ENCODE peak calls at places on chromosome 15, in five cellular contexts. One of them, this sample, is unnamed.

GRCh38 chr15:71151061-71151460 is 35.8 kb downstream of the THSD4 start:
- DNase-seq in heart left ventricle: no peak
- DNase-seq in uterus: no peak
- DNase-seq in kidney: no peak
- DNase-seq in psoas muscle: no peak
- DNase-seq in this sample: no peak

GRCh38 chr15:89419370-89419984 is 76.9 kb downstream of the RHCG start:
- DNase-seq in heart left ventricle: peak; percentile 41
- DNase-seq in uterus: no peak
- DNase-seq in psoas muscle: peak; percentile 61
- DNase-seq in kidney: no peak
- DNase-seq in this sample: no peak

GRCh38 chr15:47340576-47340920 is 376.8 kb upstream of the SEMA6D start:
- DNase-seq in uterus: no peak
- DNase-seq in kidney: no peak
- DNase-seq in heart left ventricle: no peak
- DNase-seq in psoas muscle: no peak
- DNase-seq in this sample: no peak

GRCh38 chr15:66565731-66566130 is at the start of gene LCTL:
- DNase-seq in heart left ventricle: no peak
- DNase-seq in uterus: no peak
- DNase-seq in psoas muscle: no peak
- DNase-seq in kidney: no peak
- DNase-seq in this sample: peak; percentile 37

GRCh38 chr15:36133686-36134085 is 445.7 kb upstream of the CDIN1 start:
- DNase-seq in uterus: no peak
- DNase-seq in kidney: no peak
- DNase-seq in psoas muscle: no peak
- DNase-seq in heart left ventricle: no peak
- DNase-seq in this sample: no peak

GRCh38 chr15:60795889-60796288 is 316.9 kb upstream of the ICE2 start:
- DNase-seq in heart left ventricle: no peak
- DNase-seq in uterus: no peak
- DNase-seq in psoas muscle: no peak
- DNase-seq in kidney: no peak
- DNase-seq in this sample: no peak

GRCh38 chr15:56957812-56958406 is 39.5 kb downstream of the TCF12 start:
- DNase-seq in uterus: no peak
- DNase-seq in psoas muscle: no peak
- DNase-seq in kidney: no peak
- DNase-seq in heart left ventricle: no peak
- DNase-seq in this sample: no peak

GRCh38 chr15:22980189-22981136 is at the start of gene CYFIP1:
- DNase-seq in uterus: peak; percentile 85
- DNase-seq in heart left ventricle: peak; percentile 92
- DNase-seq in psoas muscle: peak; percentile 91
- DNase-seq in kidney: peak; percentile 96
- DNase-seq in this sample: peak; percentile 95

GRCh38 chr15:48090666-48091065 is 30.1 kb upstream of the SLC24A5 start:
- DNase-seq in kidney: no peak
- DNase-seq in heart left ventricle: no peak
- DNase-seq in psoas muscle: no peak
- DNase-seq in uterus: no peak
- DNase-seq in this sample: no peak

GRCh38 chr15:90266485-90266884 is 1.0 kb downstream of the NGRN start:
- DNase-seq in uterus: no peak
- DNase-seq in heart left ventricle: no peak
- DNase-seq in kidney: no peak
- DNase-seq in psoas muscle: no peak
- DNase-seq in this sample: peak; percentile 54

GRCh38 chr15:37058316-37058985 is 41.9 kb downstream of the MEIS2 start:
- DNase-seq in kidney: no peak
- DNase-seq in psoas muscle: no peak
- DNase-seq in uterus: no peak
- DNase-seq in heart left ventricle: no peak
- DNase-seq in this sample: no peak

GRCh38 chr15:99057697-99058420 is 47.0 kb upstream of the SYNM start:
- DNase-seq in psoas muscle: peak; percentile 62
- DNase-seq in uterus: peak; percentile 39
- DNase-seq in kidney: no peak
- DNase-seq in heart left ventricle: peak; percentile 70
- DNase-seq in this sample: no peak

GRCh38 chr15:49199666-49200065 is 29.6 kb downstream of the GALK2 start:
- DNase-seq in heart left ventricle: no peak
- DNase-seq in psoas muscle: no peak
- DNase-seq in uterus: no peak
- DNase-seq in kidney: no peak
- DNase-seq in this sample: no peak

GRCh38 chr15:52112203-52112750 is 298 bp downstream of the BCL2L10 start:
- DNase-seq in uterus: no peak
- DNase-seq in psoas muscle: no peak
- DNase-seq in heart left ventricle: no peak
- DNase-seq in kidney: peak; percentile 79
- DNase-seq in this sample: peak; percentile 73

GRCh38 chr15:67105065-67105951 is 39.9 kb downstream of the SMAD3 start:
- DNase-seq in heart left ventricle: peak; percentile 64
- DNase-seq in psoas muscle: peak; percentile 71
- DNase-seq in kidney: peak; percentile 83
- DNase-seq in uterus: peak; percentile 69
- DNase-seq in this sample: no peak

GRCh38 chr15:43880406-43881184 is 53.8 kb downstream of the WDR76 start:
- DNase-seq in uterus: no peak
- DNase-seq in psoas muscle: no peak
- DNase-seq in heart left ventricle: no peak
- DNase-seq in kidney: peak; percentile 12
- DNase-seq in this sample: no peak

GRCh38 chr15:41797194-41797593 is 22.9 kb downstream of the MAPKBP1 start:
- DNase-seq in heart left ventricle: no peak
- DNase-seq in kidney: no peak
- DNase-seq in psoas muscle: no peak
- DNase-seq in uterus: no peak
- DNase-seq in this sample: no peak

GRCh38 chr15:39403674-39404117 is 177.2 kb upstream of the THBS1 start:
- DNase-seq in heart left ventricle: no peak
- DNase-seq in kidney: no peak
- DNase-seq in psoas muscle: no peak
- DNase-seq in uterus: no peak
- DNase-seq in this sample: no peak

GRCh38 chr15:47737424-47737823 is 20.1 kb downstream of the SEMA6D start:
- DNase-seq in kidney: no peak
- DNase-seq in heart left ventricle: no peak
- DNase-seq in psoas muscle: no peak
- DNase-seq in uterus: no peak
- DNase-seq in this sample: no peak

GRCh38 chr15:67587754-67588153 is 45.3 kb downstream of the MAP2K5 start:
- DNase-seq in psoas muscle: no peak
- DNase-seq in uterus: no peak
- DNase-seq in heart left ventricle: no peak
- DNase-seq in kidney: no peak
- DNase-seq in this sample: no peak

GRCh38 chr15:73955326-73955725 is 29.1 kb downstream of the LOXL1 start:
- DNase-seq in heart left ventricle: no peak
- DNase-seq in psoas muscle: no peak
- DNase-seq in kidney: peak; percentile 48
- DNase-seq in uterus: no peak
- DNase-seq in this sample: peak; percentile 16
- H3K4me1 ChIP-seq in heart left ventricle: peaks cover 9% of the 10 kb centered on the region
- H3K4me1 ChIP-seq in psoas muscle: peaks cover 15% of the 10 kb centered on the region
- H3K4me1 ChIP-seq in kidney: peaks cover 10% of the 10 kb centered on the region
- H3K4me1 ChIP-seq in uterus: peaks cover 13% of the 10 kb centered on the region
- H3K4me1 ChIP-seq in this sample: peaks cover 27% of the 10 kb centered on the region

GRCh38 chr15:92914103-92914499 is 14.0 kb downstream of the CHD2 start:
- DNase-seq in kidney: no peak
- DNase-seq in psoas muscle: no peak
- DNase-seq in heart left ventricle: no peak
- DNase-seq in uterus: no peak
- DNase-seq in this sample: no peak

GRCh38 chr15:92915766-92916435 is 15.8 kb downstream of the CHD2 start:
- DNase-seq in kidney: no peak
- DNase-seq in psoas muscle: no peak
- DNase-seq in uterus: no peak
- DNase-seq in heart left ventricle: no peak
- DNase-seq in this sample: no peak

GRCh38 chr15:92910451-92910850 is 10.3 kb downstream of the CHD2 start:
- DNase-seq in psoas muscle: no peak
- DNase-seq in uterus: no peak
- DNase-seq in heart left ventricle: no peak
- DNase-seq in kidney: no peak
- DNase-seq in this sample: no peak

GRCh38 chr15:92917606-92918407 is 17.7 kb downstream of the CHD2 start:
- DNase-seq in heart left ventricle: peak; percentile 92
- DNase-seq in uterus: peak; percentile 98
- DNase-seq in kidney: peak; percentile 94
- DNase-seq in psoas muscle: peak; percentile 94
- DNase-seq in this sample: peak; percentile 90

DNA sequence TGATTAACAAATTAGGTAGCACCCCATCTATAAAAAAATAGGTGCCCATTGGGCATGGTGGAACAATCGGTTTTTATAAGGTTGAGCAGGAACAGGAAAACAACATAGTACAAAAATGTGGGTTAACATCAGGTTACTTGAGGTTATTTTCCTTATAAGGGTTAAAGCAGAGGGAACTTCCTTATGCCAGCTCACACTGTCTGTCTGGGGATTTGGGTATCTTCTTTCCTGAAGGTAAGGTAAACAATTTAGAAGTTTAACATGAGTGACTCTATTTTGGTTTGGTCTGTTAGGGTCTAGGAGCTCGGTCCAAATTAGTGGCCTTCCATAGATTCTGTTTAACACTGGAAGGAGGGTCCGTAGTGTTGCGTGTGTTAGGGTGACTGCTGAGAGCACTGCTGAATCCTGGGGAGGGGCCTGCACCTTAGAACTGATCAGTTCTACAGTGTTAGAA is 14.7 kb downstream of the CHD2 start:
- DNase-seq in heart left ventricle: no peak
- DNase-seq in uterus: no peak
- DNase-seq in psoas muscle: no peak
- DNase-seq in kidney: no peak
- DNase-seq in this sample: no peak
- H3K4me3 ChIP-seq in heart left ventricle: no peak overlapping the region
- H3K4me3 ChIP-seq in uterus: no peak overlapping the region
- H3K4me3 ChIP-seq in psoas muscle: peak overlapping the region; percentile 1
- H3K4me3 ChIP-seq in kidney: peak overlapping the region; percentile 24
- H3K4me3 ChIP-seq in this sample: peak overlapping the region; percentile 2

GRCh38 chr15:80431635-80432034 is 27.5 kb downstream of the ARNT2 start:
- DNase-seq in heart left ventricle: no peak
- DNase-seq in uterus: no peak
- DNase-seq in psoas muscle: no peak
- DNase-seq in kidney: no peak
- DNase-seq in this sample: no peak
- TF ChIP-seq CTCF in heart left ventricle: no peak
- TF ChIP-seq CTCF in uterus: no peak
- TF ChIP-seq CTCF in psoas muscle: no peak
- TF ChIP-seq CTCF in kidney: no peak
- TF ChIP-seq CTCF in this sample: no peak

GRCh38 chr15:63054985-63055384 is 12.4 kb downstream of the TPM1 start:
- DNase-seq in uterus: no peak
- DNase-seq in psoas muscle: no peak
- DNase-seq in heart left ventricle: no peak
- DNase-seq in kidney: no peak
- DNase-seq in this sample: no peak

GRCh38 chr15:63051701-63052066 is 9.1 kb downstream of the TPM1 start:
- DNase-seq in heart left ventricle: no peak
- DNase-seq in uterus: no peak
- DNase-seq in kidney: no peak
- DNase-seq in psoas muscle: no peak
- DNase-seq in this sample: no peak

GRCh38 chr15:63052128-63052826 is 9.7 kb downstream of the TPM1 start:
- DNase-seq in psoas muscle: no peak
- DNase-seq in heart left ventricle: no peak
- DNase-seq in uterus: no peak
- DNase-seq in kidney: no peak
- DNase-seq in this sample: no peak

GRCh38 chr15:63054281-63054683 is 11.7 kb downstream of the TPM1 start:
- DNase-seq in uterus: no peak
- DNase-seq in psoas muscle: no peak
- DNase-seq in kidney: no peak
- DNase-seq in heart left ventricle: no peak
- DNase-seq in this sample: no peak

GRCh38 chr15:63052961-63053698 is 10.6 kb downstream of the TPM1 start:
- DNase-seq in psoas muscle: peak; percentile 81
- DNase-seq in uterus: peak; percentile 81
- DNase-seq in heart left ventricle: peak; percentile 84
- DNase-seq in kidney: peak; percentile 81
- DNase-seq in this sample: no peak
- H3K4me1 ChIP-seq in psoas muscle: peaks cover 67% of the 10 kb centered on the region
- H3K4me1 ChIP-seq in uterus: peaks cover 34% of the 10 kb centered on the region
- H3K4me1 ChIP-seq in heart left ventricle: peaks cover 56% of the 10 kb centered on the region
- H3K4me1 ChIP-seq in kidney: peaks cover 45% of the 10 kb centered on the region
- H3K4me1 ChIP-seq in this sample: peaks cover 75% of the 10 kb centered on the region

GRCh38 chr15:81183403-81183760 is 13.3 kb upstream of the IL16 start:
- DNase-seq in heart left ventricle: no peak
- DNase-seq in kidney: no peak
- DNase-seq in psoas muscle: no peak
- DNase-seq in uterus: no peak
- DNase-seq in this sample: no peak
- H3K4me3 ChIP-seq in heart left ventricle: peak overlapping the region; percentile 23
- H3K4me3 ChIP-seq in kidney: no peak overlapping the region
- H3K4me3 ChIP-seq in psoas muscle: peak overlapping the region; percentile 42
- H3K4me3 ChIP-seq in uterus: peak overlapping the region; percentile 44
- H3K4me3 ChIP-seq in this sample: peak overlapping the region; percentile 47

DNA sequence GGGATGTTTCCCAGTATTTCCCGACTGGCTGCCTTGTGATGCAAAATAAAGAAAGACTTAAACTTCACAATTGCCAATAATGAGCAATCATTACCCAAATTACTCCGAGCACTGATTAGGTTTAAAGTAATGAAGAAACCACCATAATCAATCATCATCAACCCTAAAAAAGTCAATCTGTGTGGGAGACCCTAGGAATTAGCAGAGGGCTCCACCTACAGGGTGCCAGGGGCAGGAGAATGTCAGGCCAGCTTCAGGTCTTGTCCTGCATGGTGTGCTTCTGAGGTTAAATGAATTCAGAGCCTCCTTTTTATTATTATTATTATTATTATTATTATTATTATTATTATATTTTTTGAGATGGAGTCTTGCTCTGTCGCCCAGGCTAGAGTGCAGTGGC is 478.0 kb upstream of the ARRDC4 start:
- DNase-seq in psoas muscle: no peak
- DNase-seq in heart left ventricle: no peak
- DNase-seq in kidney: no peak
- DNase-seq in uterus: no peak
- DNase-seq in this sample: no peak
- TF ChIP-seq CTCF in psoas muscle: no peak
- TF ChIP-seq CTCF in heart left ventricle: no peak
- TF ChIP-seq CTCF in kidney: no peak
- TF ChIP-seq CTCF in uterus: no peak
- TF ChIP-seq CTCF in this sample: no peak

GRCh38 chr15:46131876-46132275 is 497.0 kb downstream of the SQOR start:
- DNase-seq in psoas muscle: no peak
- DNase-seq in uterus: no peak
- DNase-seq in kidney: no peak
- DNase-seq in heart left ventricle: no peak
- DNase-seq in this sample: no peak

GRCh38 chr15:46137443-46137842 is 502.6 kb downstream of the SQOR start:
- DNase-seq in kidney: no peak
- DNase-seq in uterus: no peak
- DNase-seq in psoas muscle: no peak
- DNase-seq in heart left ventricle: no peak
- DNase-seq in this sample: no peak
- H3K4me1 ChIP-seq in kidney: no peaks in the 10 kb centered on the region
- H3K4me1 ChIP-seq in uterus: no peaks in the 10 kb centered on the region
- H3K4me1 ChIP-seq in psoas muscle: no peaks in the 10 kb centered on the region
- H3K4me1 ChIP-seq in heart left ventricle: no peaks in the 10 kb centered on the region
- H3K4me1 ChIP-seq in this sample: no peaks in the 10 kb centered on the region